ENCODE peak calls at places on chromosome 13, in five cellular contexts. O is naive thymus-derived CD8-positive, alpha-beta T cell; D is dermis microvascular lymphatic vessel endothelial cell; K is islet precursor cell; G is fibroblast of lung. U is an unnamed sample.

GRCh38 chr13:49214917-49215376 is 5.2 kb upstream of the MLNR start:
- DNase-seq in O (peak; percentile 22), D (peak; percentile 7), G (no peak), K (no peak), U (peak; percentile 26)

GRCh38 chr13:114157869-114158495 is 21.1 kb upstream of the CFAP97D2 start:
- DNase-seq in K (no peak), D (no peak), O (no peak), G (no peak), U (no peak)

GRCh38 chr13:100214886-100215285 is 126.0 kb downstream of the PCCA start:
- DNase-seq in K (no peak), G (peak; percentile 54), O (no peak), D (no peak), U (no peak)

GRCh38 chr13:41231786-41232185 is 31.6 kb downstream of the MTRF1 start:
- DNase-seq in K (no peak), O (no peak), G (peak; percentile 29), D (peak; percentile 47), U (peak; percentile 35)

GRCh38 chr13:111385182-111385857 is 64.9 kb downstream of the TEX29 start:
- DNase-seq in D (no peak), O (no peak), K (peak; percentile 12), G (no peak), U (no peak)

GRCh38 chr13:79481685-79482052 is 714 bp downstream of the NDFIP2 start:
- DNase-seq in G (no peak), O (peak; percentile 15), D (peak; percentile 5), K (no peak), U (peak; percentile 6)

GRCh38 chr13:111213964-111214726 is 99.0 kb downstream of the ARHGEF7 start:
- DNase-seq in O (no peak), D (peak; percentile 2), G (no peak), K (peak; percentile 53), U (peak; percentile 7)

GRCh38 chr13:30193279-30194234 is 113.8 kb downstream of the KATNAL1 start:
- DNase-seq in O (no peak), G (no peak), K (no peak), D (no peak), U (no peak)

GRCh38 chr13:19587635-19588300 is 26.4 kb upstream of the TPTE2 start:
- DNase-seq in D (peak; percentile 44), K (no peak), O (no peak), G (peak; percentile 58), U (peak; percentile 43)

GRCh38 chr13:51534075-51534817 is 50.0 kb upstream of the WDFY2 start:
- DNase-seq in D (no peak), G (no peak), K (no peak), O (peak; percentile 7), U (no peak)

GRCh38 chr13:39317284-39317683 is 279.0 kb downstream of the NHLRC3 start:
- DNase-seq in D (peak; percentile 52), K (no peak), G (peak; percentile 88), O (no peak), U (peak; percentile 78)

GRCh38 chr13:59458908-59459579 is 704.7 kb downstream of the DIAPH3 start:
- DNase-seq in K (peak; percentile 75), O (no peak), D (peak; percentile 92), G (peak; percentile 96), U (no peak)

U was measured in lung microvascular endothelial cell.